ENCODE peak calls at places on chromosomes 13 and 19, in six cellular contexts. X is tibial nerve, G is MM.1S, N is brain microvascular endothelial cell, V is heart right ventricle, F is transverse colon. Z is an unnamed sample.

GRCh38 chr19:12513531-12514061 is 29.0 kb upstream of the ZNF709 start:
- DNase-seq in X (no peak), G (no peak), N (no peak), V (no peak), F (no peak), Z (no peak)

GRCh38 chr13:106899444-106899843 is 331.5 kb upstream of the ARGLU1 start:
- DNase-seq in X (no peak), G (no peak), N (no peak), V (no peak), F (no peak), Z (no peak)

GRCh38 chr13:59458908-59459579 is 704.7 kb downstream of the DIAPH3 start:
- DNase-seq in X (no peak), G (no peak), N (peak), V (peak), F (no peak), Z (no peak)

GRCh38 chr19:42121666-42122069 is 10.6 kb downstream of the POU2F2 start:
- DNase-seq in X (peak), G (no peak), N (peak), V (peak), F (peak), Z (peak)

GRCh38 chr19:1073063-1073955 is 6.3 kb downstream of the ARHGAP45 start:
- DNase-seq in X (no peak), G (no peak), N (no peak), V (no peak), F (no peak), Z (no peak)

GRCh38 chr13:50386527-50387123 is 371.4 kb downstream of the KCNRG start:
- DNase-seq in X (peak), G (no peak), N (peak), V (no peak), F (no peak), Z (no peak)

GRCh38 chr19:2567580-2567979 is 91.7 kb downstream of the GADD45B start:
- DNase-seq in X (peak), G (no peak), N (no peak), V (peak), F (peak), Z (no peak)

GRCh38 chr13:47085346-47085745 is 188.5 kb upstream of the HTR2A start:
- DNase-seq in X (no peak), G (no peak), N (no peak), V (no peak), F (no peak), Z (no peak)

GRCh38 chr13:111080642-111081041 is 34.5 kb upstream of the ARHGEF7 start:
- DNase-seq in X (no peak), G (no peak), N (no peak), V (no peak), F (no peak), Z (no peak)

GRCh38 chr13:59710995-59711701 is 452.6 kb downstream of the DIAPH3 start:
- DNase-seq in X (no peak), G (no peak), N (no peak), V (no peak), F (no peak), Z (no peak)

GRCh38 chr13:22726721-22727120 is 454.1 kb upstream of the SGCG start:
- DNase-seq in X (no peak), G (no peak), N (no peak), V (no peak), F (no peak), Z (no peak)

GRCh38 chr13:33940256-33940655 is 122.3 kb downstream of the RFC3 start:
- DNase-seq in X (no peak), G (no peak), N (no peak), V (no peak), F (no peak), Z (no peak)

GRCh38 chr13:33940898-33941297 is 122.9 kb downstream of the RFC3 start:
- DNase-seq in X (no peak), G (no peak), N (no peak), V (no peak), F (no peak), Z (no peak)

GRCh38 chr13:33945477-33945876 is 127.5 kb downstream of the RFC3 start:
- DNase-seq in X (no peak), G (no peak), N (no peak), V (no peak), F (no peak), Z (no peak)
- H3K27ac ChIP-seq in X (no peak), G (no peak), N (no peak), V (no peak), F (no peak), Z (no peak)

GRCh38 chr19:14059093-14059480 is 2.8 kb downstream of the PALM3 start:
- DNase-seq in X (no peak), G (no peak), N (no peak), V (no peak), F (peak), Z (peak)
- TF ChIP-seq CTCF in X (peak), G (peak), N (peak), V (peak), F (peak), Z (peak)

DNA sequence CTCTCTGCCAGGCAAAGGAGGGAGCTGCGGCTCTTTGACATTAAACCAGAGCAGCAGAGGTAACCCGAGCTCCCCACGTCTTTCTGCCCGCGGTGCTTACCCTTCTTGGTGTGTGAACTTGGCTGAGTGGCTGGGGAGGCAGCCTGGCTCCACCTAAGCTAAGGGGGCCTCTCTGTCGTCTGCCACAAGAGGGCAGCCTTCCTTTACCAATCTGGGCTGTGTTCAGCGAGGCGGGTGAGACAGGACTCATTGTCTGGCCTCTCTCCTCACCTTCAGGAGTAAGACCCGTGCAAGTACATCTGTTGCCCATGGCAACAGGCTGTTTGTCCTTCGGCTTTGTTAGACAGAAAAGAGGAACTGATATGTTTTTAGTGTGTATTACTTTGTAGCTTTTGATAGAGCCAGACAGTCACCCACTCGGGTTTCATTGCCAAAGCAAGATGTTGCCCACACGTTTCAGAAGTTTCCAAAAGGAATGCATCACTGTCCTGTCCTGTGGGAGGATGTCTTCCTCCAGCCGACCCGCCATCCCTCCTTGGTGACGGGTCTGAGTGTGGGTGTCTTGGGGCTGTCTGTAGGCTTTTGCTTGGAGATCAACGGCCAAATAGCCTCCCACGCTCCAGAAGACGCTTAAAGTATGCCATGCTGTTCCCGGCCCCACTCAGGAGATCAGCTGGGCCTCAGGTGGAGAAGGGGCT is 4.6 kb downstream of the POP4 start:
- DNase-seq in X (peak), G (peak), N (peak), V (peak), F (peak), Z (peak)
- H3K27ac ChIP-seq in X (no peak), G (no peak), N (peak), V (no peak), F (no peak), Z (no peak)

DNA sequence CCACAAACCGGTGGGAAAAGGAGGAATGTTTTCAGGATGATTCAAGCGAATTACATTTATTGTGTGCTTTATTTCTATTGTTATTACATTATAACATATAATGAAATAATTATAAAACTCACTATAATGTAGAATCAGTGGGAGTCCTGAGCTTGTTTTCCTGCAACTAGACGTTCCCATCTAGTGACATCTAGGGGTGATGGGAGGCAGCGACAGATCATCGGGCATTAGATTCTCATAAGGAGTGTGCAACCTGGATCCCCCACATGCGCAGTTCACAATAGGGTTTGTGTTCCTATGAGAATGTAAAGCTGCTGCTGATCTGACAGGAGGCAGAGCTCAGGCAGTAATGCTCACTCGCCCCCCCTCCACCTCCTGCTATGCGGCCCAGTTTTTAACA is 54.5 kb downstream of the SPTBN4 start:
- DNase-seq in X (no peak), G (peak), N (no peak), V (no peak), F (no peak), Z (no peak)
- TF ChIP-seq CTCF in X (peak), G (no peak), N (peak), V (no peak), F (no peak), Z (no peak)

GRCh38 chr13:44321961-44322360 is 51.7 kb upstream of the SERP2 start:
- DNase-seq in X (no peak), G (no peak), N (no peak), V (no peak), F (no peak), Z (no peak)
- H3K27ac ChIP-seq in X (no peak), G (no peak), N (no peak), V (no peak), F (no peak), Z (no peak)

DNA sequence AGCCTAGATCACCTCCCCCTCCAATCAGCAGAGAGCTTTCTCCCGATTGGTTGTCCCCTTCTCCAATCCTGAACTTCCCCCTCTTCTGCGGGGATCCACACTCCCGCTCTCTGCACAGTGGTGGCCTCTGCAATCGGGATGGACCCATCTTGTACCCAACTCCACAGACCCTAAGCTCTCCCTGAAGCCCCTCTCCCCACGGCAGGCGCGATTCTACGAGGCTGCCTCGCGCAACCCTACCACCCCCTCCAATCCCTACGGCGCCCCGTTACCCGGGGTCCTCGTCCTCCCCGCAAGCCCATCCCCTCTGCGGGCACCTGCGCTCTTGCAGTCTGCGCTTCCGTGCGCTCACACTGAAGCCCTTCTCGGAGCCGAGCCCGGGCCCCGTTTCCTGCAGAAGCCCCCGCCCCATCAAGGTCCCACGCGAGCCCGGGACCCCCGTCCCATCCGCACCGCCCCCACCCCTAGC is 459 bp downstream of the TMEM160 start:
- DNase-seq in X (peak), G (peak), N (peak), V (peak), F (peak), Z (peak)
- TF ChIP-seq CTCF in X (no peak), G (no peak), N (no peak), V (no peak), F (no peak), Z (no peak)

GRCh38 chr19:29267701-29268100 is 54.8 kb upstream of the UQCRFS1 start:
- DNase-seq in X (no peak), G (peak), N (no peak), V (no peak), F (no peak), Z (no peak)
- H3K27ac ChIP-seq in X (no peak), G (peak), N (no peak), V (no peak), F (no peak), Z (no peak)

DNA sequence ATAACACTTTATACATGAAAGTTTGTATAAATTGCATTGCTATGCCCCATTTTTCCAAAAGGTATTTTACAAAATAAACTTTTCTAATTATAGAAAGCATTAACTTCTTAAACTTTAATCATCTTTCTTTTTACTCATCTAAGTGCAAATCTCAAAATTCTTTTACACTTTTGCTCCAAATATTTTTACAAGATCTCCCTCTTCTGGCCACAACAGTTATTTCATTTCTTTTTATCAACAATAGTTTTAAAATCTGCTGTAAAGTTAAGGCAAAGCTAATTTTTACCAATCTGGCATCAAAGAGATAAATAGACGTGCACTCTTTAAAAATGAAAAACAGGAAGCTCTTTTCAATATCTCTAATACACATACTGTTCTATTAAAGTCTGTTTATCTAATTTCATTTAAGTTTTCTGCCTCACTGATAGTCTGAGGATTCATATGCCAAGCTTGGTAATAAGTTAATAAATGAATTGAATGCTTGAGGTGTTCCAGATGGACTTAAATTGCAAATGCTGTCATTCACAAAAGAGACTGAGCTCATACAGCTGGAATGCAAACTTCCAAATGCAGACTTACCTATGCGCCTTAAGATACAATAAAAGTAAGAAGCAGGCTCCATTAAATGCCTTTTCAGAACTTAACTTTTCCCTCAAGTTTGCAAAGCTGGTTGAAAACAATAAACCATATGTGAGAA is 583.0 kb upstream of the ATXN8OS start:
- DNase-seq in X (no peak), G (no peak), N (no peak), V (no peak), F (no peak), Z (no peak)
- TF ChIP-seq CTCF in X (no peak), G (peak), N (no peak), V (no peak), F (peak), Z (no peak)

GRCh38 chr19:38369584-38369983 is 4.8 kb upstream of the PSMD8 start:
- DNase-seq in X (no peak), G (no peak), N (no peak), V (no peak), F (no peak), Z (no peak)
- H3K27ac ChIP-seq in X (no peak), G (no peak), N (no peak), V (no peak), F (no peak), Z (no peak)

GRCh38 chr19:9650345-9650744 is 24.6 kb downstream of the ZNF562 start:
- DNase-seq in X (no peak), G (no peak), N (no peak), V (no peak), F (no peak), Z (no peak)

GRCh38 chr19:9644472-9644871 is 23.4 kb upstream of the ZNF561 start:
- DNase-seq in X (no peak), G (no peak), N (no peak), V (no peak), F (no peak), Z (no peak)

GRCh38 chr19:9641810-9642209 is 20.8 kb upstream of the ZNF561 start:
- DNase-seq in X (no peak), G (no peak), N (no peak), V (no peak), F (no peak), Z (no peak)

GRCh38 chr19:9640956-9641355 is 19.9 kb upstream of the ZNF561 start:
- DNase-seq in X (no peak), G (no peak), N (no peak), V (no peak), F (no peak), Z (no peak)

DNA sequence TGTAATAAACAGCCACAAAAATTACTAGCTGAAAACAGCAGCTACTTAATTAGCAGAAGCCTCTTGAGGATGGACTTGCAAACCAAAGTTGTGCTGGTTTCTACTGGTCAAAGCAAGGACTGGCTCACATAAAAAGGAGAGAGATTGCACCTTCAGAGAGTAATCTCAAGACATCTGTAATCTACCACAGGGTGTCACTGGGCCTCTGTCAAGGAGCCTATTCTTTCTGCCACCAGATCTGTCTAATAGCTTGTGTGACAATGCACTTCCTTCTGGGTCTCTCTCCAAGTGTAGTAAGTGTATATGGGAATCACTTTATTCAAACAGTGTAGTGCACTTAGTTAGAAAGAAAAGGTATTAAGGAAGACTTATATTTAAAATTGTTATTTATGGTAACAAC is 24.4 kb upstream of the ZNF561 start:
- DNase-seq in X (no peak), G (no peak), N (no peak), V (no peak), F (no peak), Z (no peak)
- TF ChIP-seq CTCF in X (no peak), G (no peak), N (no peak), V (no peak), F (no peak), Z (no peak)